ENCODE peak calls at places on chromosomes 7 and 10, in eight cellular contexts. E, G, M, U, I, V, H and W are unnamed samples.

GRCh38 chr10:7480742-7481381 is 70.0 kb upstream of the SFMBT2 start:
- DNase-seq in U (no peak), H (no peak), I (no peak), G (no peak), E (no peak), V (no peak), M (peak), W (no peak)

GRCh38 chr10:13414855-13415254 is 66.8 kb upstream of the SEPHS1 start:
- DNase-seq in E (no peak), I (no peak), U (peak), G (peak), M (no peak), H (no peak), V (no peak), W (peak)

GRCh38 chr7:13016633-13017324 is 329.3 kb downstream of the ARL4A start:
- DNase-seq in V (no peak), I (no peak), M (no peak), H (peak), E (no peak), G (peak), U (peak), W (no peak)

GRCh38 chr10:130553846-130554245 is 417.7 kb downstream of the GLRX3 start:
- DNase-seq in E (no peak), I (no peak), U (no peak), V (no peak), H (no peak), G (no peak), M (no peak), W (no peak)

GRCh38 chr10:109894516-109894915 is 28.8 kb downstream of the XPNPEP1 start:
- DNase-seq in I (no peak), V (no peak), M (no peak), H (peak), U (peak), E (peak), G (peak), W (peak)

GRCh38 chr10:126302831-126303230 is 85.4 kb downstream of the ADAM12 start:
- DNase-seq in M (no peak), U (no peak), H (no peak), E (no peak), I (no peak), G (no peak), V (no peak), W (peak)

GRCh38 chr10:63264852-63265617 is 131.9 kb downstream of the NRBF2 start:
- DNase-seq in M (no peak), H (no peak), I (peak), V (peak), G (peak), E (no peak), U (peak), W (peak)

GRCh38 chr10:132186488-132187413 is at the start of gene DPYSL4:
- DNase-seq in U (no peak), I (no peak), E (no peak), H (no peak), M (no peak), V (no peak), G (peak), W (no peak)

GRCh38 chr7:151598045-151598444 is 78.3 kb upstream of the RHEB start:
- DNase-seq in E (no peak), M (no peak), V (no peak), I (peak), U (peak), H (peak), G (peak), W (peak)

GRCh38 chr10:48764486-48764885 is 79.8 kb downstream of the WDFY4 start:
- DNase-seq in U (no peak), H (no peak), M (no peak), G (no peak), V (no peak), E (no peak), I (no peak), W (no peak)

GRCh38 chr7:256981-257646 is 32.9 kb upstream of the FOXL3 start:
- DNase-seq in G (no peak), E (no peak), I (no peak), V (no peak), H (no peak), M (peak), U (no peak), W (no peak)

GRCh38 chr7:1590887-1591286 is 21.1 kb upstream of the PSMG3 start:
- DNase-seq in H (no peak), I (no peak), G (no peak), E (no peak), M (no peak), U (no peak), V (no peak), W (no peak)

GRCh38 chr7:2195403-2196246 is 37.1 kb downstream of the MAD1L1 start:
- DNase-seq in V (no peak), G (no peak), H (no peak), E (peak), I (no peak), U (no peak), M (no peak), W (no peak)

GRCh38 chr10:43136995-43137700 is 1.1 kb upstream of the CSGALNACT2 start:
- DNase-seq in G (peak), U (peak), M (peak), V (no peak), I (no peak), E (no peak), H (no peak), W (no peak)

GRCh38 chr10:100364735-100365391 is 17.8 kb downstream of the SCD start:
- DNase-seq in E (peak), M (no peak), V (peak), G (peak), I (peak), U (peak), H (peak), W (peak)

GRCh38 chr7:130970196-130970595 is 236.2 kb upstream of the KLF14 start:
- DNase-seq in G (no peak), I (no peak), V (no peak), H (no peak), U (no peak), M (no peak), E (no peak), W (no peak)

GRCh38 chr10:20995123-20995978 is 98.2 kb upstream of the NEBL start:
- DNase-seq in E (no peak), U (peak), H (no peak), I (no peak), G (peak), V (no peak), M (no peak), W (no peak)

GRCh38 chr10:113441220-113441619 is 111.6 kb upstream of the HABP2 start:
- DNase-seq in U (no peak), M (no peak), E (no peak), I (no peak), G (no peak), V (no peak), H (no peak), W (peak)

GRCh38 chr7:157622408-157623221 is 285.8 kb downstream of the DNAJB6 start:
- DNase-seq in M (no peak), H (no peak), E (no peak), I (no peak), G (no peak), U (no peak), V (no peak), W (no peak)

GRCh38 chr10:9707205-9707604 is 1310.5 kb upstream of the CELF2 start:
- DNase-seq in U (no peak), V (no peak), M (no peak), H (no peak), I (no peak), G (no peak), E (no peak), W (no peak)

GRCh38 chr10:9709849-9710248 is 1307.8 kb upstream of the CELF2 start:
- DNase-seq in I (no peak), G (peak), E (no peak), H (no peak), U (no peak), M (no peak), V (no peak), W (no peak)

GRCh38 chr10:9712393-9712792 is 1305.3 kb upstream of the CELF2 start:
- DNase-seq in V (no peak), H (no peak), G (no peak), I (no peak), U (no peak), M (no peak), E (no peak), W (no peak)
- TF ChIP-seq CTCF in V (no peak), H (no peak), G (no peak), I (no peak), U (no peak), M (no peak), E (no peak), W (no peak)

DNA sequence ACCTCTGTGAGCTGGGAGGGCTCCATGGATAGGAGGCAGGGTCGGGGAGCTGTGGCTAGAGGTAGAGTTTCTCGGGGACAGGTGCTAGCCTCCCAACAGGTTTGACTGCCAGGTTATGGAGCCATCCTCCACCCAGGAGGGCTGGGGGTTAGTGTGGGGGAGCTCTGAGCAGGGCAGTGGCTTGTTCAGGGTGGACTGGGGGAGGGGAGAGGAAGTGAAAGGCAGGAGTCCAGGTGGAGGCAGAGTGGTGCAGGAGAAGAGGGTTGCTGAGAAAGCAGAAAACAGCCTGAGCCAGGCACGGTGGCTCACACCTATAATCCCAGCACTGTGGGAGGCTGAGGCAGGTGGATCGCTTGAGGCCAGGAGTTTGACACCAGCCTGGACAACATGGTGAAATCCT is 40.5 kb upstream of the HSPB1 start:
- DNase-seq in I (no peak), M (no peak), U (no peak), G (no peak), V (no peak), E (no peak), H (no peak), W (no peak)
- TF ChIP-seq CTCF in I (no peak), M (no peak), U (no peak), G (no peak), V (no peak), E (no peak), H (no peak), W (no peak)

GRCh38 chr7:31937982-31938381 is 132.2 kb downstream of the PDE1C start:
- DNase-seq in U (no peak), M (no peak), V (no peak), H (no peak), I (no peak), G (no peak), E (no peak), W (no peak)

GRCh38 chr7:31940167-31940566 is 130.0 kb downstream of the PDE1C start:
- DNase-seq in V (no peak), U (no peak), M (no peak), G (no peak), E (no peak), I (no peak), H (no peak), W (no peak)

GRCh38 chr7:31939076-31939475 is 131.1 kb downstream of the PDE1C start:
- DNase-seq in I (no peak), M (no peak), G (peak), V (no peak), H (no peak), E (no peak), U (no peak), W (no peak)

GRCh38 chr7:31935671-31936070 is 134.5 kb downstream of the PDE1C start:
- DNase-seq in I (no peak), H (no peak), V (no peak), E (no peak), U (no peak), M (no peak), G (no peak), W (no peak)

GRCh38 chr7:31938650-31939049 is 131.6 kb downstream of the PDE1C start:
- DNase-seq in U (peak), E (no peak), M (no peak), H (no peak), I (no peak), G (peak), V (no peak), W (no peak)
- TF ChIP-seq CTCF in U (peak), E (peak), M (no peak), H (peak), I (peak), G (peak), V (no peak), W (peak)

GRCh38 chr7:141945356-141945755 is 1.4 kb downstream of the CLEC5A start:
- DNase-seq in U (no peak), I (no peak), G (peak), V (no peak), H (no peak), E (no peak), M (no peak), W (no peak)
- TF ChIP-seq CTCF in U (no peak), I (no peak), G (no peak), V (no peak), H (no peak), E (no peak), M (peak), W (no peak)

GRCh38 chr10:69994262-69994661 is 58.4 kb upstream of the MACROH2A2 start:
- DNase-seq in M (no peak), H (no peak), G (peak), V (no peak), U (peak), E (peak), I (no peak), W (peak)

GRCh38 chr10:70000262-70000661 is 52.4 kb upstream of the MACROH2A2 start:
- DNase-seq in G (no peak), U (no peak), E (no peak), M (no peak), I (no peak), H (no peak), V (no peak), W (no peak)
- TF ChIP-seq CTCF in G (no peak), U (no peak), E (no peak), M (no peak), I (no peak), H (no peak), V (no peak), W (no peak)